ENCODE peak calls at places on chromosomes 12 and 14, in four cellular contexts. O is HCT116, A is cardiac muscle cell, N is tibial nerve. Q is an unnamed sample.

GRCh38 chr12:47079894-47080724 is at the start of gene AMIGO2:
- DNase-seq in A (peak; percentile 79), N (peak; percentile 14), O (no peak), Q (peak; percentile 79)

GRCh38 chr14:56797003-56797568 is 13.2 kb downstream of the OTX2 start:
- DNase-seq in O (no peak), A (no peak), N (no peak), Q (no peak)

GRCh38 chr12:31297572-31298509 is 28.1 kb downstream of the SINHCAF start:
- DNase-seq in N (no peak), O (no peak), A (no peak), Q (no peak)

GRCh38 chr12:25364529-25365339 is 114.0 kb upstream of the KRAS start:
- DNase-seq in N (no peak), A (no peak), O (no peak), Q (no peak)

GRCh38 chr12:562634-563033 is 100.6 kb downstream of the NINJ2 start:
- DNase-seq in A (no peak), N (no peak), O (no peak), Q (no peak)

GRCh38 chr14:64293976-64294671 is at the start of gene ESR2:
- DNase-seq in O (no peak), N (no peak), A (peak; percentile 59), Q (no peak)

GRCh38 chr14:77088645-77089044 is 9.4 kb upstream of the CIPC start:
- DNase-seq in N (no peak), A (no peak), O (no peak), Q (no peak)

GRCh38 chr12:111503116-111503515 is 96.0 kb downstream of the ATXN2 start:
- DNase-seq in N (no peak), O (no peak), A (no peak), Q (no peak)

GRCh38 chr12:87848248-87848868 is 180.8 kb downstream of the C12orf50 start:
- DNase-seq in N (no peak), O (peak; percentile 54), A (peak; percentile 88), Q (no peak)

GRCh38 chr12:24596768-24597388 is 352.0 kb downstream of the BCAT1 start:
- DNase-seq in N (no peak), A (peak; percentile 69), O (no peak), Q (no peak)

GRCh38 chr12:74903522-74903921 is 306.1 kb downstream of the KCNC2 start:
- DNase-seq in N (no peak), O (peak; percentile 13), A (no peak), Q (no peak)

GRCh38 chr14:52790011-52790755 is 1.2 kb downstream of the GNPNAT1 start:
- DNase-seq in O (no peak), N (no peak), A (no peak), Q (no peak)

GRCh38 chr12:102429755-102430154 is 50.6 kb downstream of the IGF1 start:
- DNase-seq in N (no peak), A (no peak), O (no peak), Q (no peak)

GRCh38 chr12:113072136-113072535 is 15.6 kb downstream of the DTX1 start:
- DNase-seq in O (no peak), A (no peak), N (no peak), Q (no peak)

GRCh38 chr12:52634266-52635056 is 16.1 kb upstream of the KRT73 start:
- DNase-seq in O (no peak), N (no peak), A (no peak), Q (no peak)

GRCh38 chr14:59103396-59103795 is 85.1 kb upstream of the DAAM1 start:
- DNase-seq in A (peak; percentile 21), N (no peak), O (no peak), Q (no peak)

GRCh38 chr12:70644836-70645235 is 7.6 kb upstream of the PTPRB start:
- DNase-seq in N (no peak), A (no peak), O (no peak), Q (no peak)

GRCh38 chr12:99670635-99671034 is 23.1 kb downstream of the GARIN6 start:
- DNase-seq in O (no peak), A (no peak), N (no peak), Q (no peak)

GRCh38 chr12:132256646-132257045 is 72.7 kb downstream of the GALNT9 start:
- DNase-seq in O (no peak), A (no peak), N (no peak), Q (no peak)
- H3K27ac ChIP-seq in O (no peak overlapping the region), A (no peak overlapping the region), N (no peak overlapping the region), Q (no peak overlapping the region)

DNA sequence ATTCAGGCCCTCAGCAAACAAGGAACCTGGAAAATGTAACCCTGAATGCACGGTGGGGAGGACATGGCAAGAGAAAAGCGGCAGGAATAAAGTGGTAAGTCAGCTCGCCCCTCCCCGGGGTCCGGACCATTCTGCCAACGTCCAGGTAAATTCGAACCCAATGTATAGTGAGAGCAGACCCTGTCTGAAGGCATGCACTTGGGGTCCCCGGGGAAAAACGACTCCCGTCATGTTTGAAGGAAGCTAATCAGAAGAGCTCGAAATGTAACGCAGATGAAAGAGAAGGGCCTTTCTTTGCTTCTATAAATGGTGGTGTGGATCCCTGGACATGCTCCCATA is 193 bp downstream of the ACACB start:
- DNase-seq in O (no peak), A (no peak), N (no peak), Q (no peak)
- H3K27ac ChIP-seq in O (no peak overlapping the region), A (peak overlapping the region; percentile 97), N (peak overlapping the region; percentile 77), Q (no peak overlapping the region)

GRCh38 chr12:14153803-14154202 is 172.4 kb upstream of the GRIN2B start:
- DNase-seq in A (no peak), N (no peak), O (no peak), Q (no peak)
- H3K27ac ChIP-seq in A (no peak overlapping the region), N (no peak overlapping the region), O (no peak overlapping the region), Q (no peak overlapping the region)

DNA sequence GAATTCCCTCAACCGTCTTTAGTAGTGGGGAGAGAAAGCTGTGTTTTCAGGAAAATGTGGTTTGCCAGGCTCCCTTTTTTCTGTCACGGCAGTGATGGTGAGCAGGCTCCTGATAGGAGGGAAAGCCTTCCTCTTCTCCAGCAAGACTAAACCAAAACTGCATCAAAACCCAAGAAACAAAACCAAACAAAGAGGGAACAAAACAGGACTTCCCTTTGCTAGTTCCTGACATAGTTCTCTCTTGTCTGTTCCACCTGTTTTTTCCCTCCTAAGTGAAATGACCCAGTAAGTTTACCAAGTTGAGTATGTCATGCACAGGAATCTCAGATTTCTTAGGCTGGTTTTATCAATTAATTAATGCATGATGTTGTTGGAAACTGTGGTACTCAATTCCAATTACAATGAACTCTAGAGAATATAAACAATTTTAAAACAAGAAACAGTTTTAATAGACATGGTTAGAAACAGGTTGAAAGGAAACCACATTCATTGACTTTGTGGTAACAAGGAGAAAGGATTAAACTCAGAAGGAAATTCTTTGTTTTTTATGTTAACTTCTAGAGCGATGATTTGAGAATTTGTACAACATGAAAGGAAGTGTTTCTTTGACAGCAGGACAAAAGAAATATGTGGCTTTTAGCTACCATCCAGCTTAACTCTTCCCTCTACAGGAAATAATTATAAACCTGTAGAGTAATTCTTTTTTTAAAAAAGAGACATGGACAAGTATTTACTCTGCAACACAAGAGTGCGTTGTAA is 23.0 kb upstream of the CSRP2 start:
- DNase-seq in A (no peak), N (no peak), O (no peak), Q (no peak)
- H3K27ac ChIP-seq in A (no peak overlapping the region), N (no peak overlapping the region), O (no peak overlapping the region), Q (no peak overlapping the region)

DNA sequence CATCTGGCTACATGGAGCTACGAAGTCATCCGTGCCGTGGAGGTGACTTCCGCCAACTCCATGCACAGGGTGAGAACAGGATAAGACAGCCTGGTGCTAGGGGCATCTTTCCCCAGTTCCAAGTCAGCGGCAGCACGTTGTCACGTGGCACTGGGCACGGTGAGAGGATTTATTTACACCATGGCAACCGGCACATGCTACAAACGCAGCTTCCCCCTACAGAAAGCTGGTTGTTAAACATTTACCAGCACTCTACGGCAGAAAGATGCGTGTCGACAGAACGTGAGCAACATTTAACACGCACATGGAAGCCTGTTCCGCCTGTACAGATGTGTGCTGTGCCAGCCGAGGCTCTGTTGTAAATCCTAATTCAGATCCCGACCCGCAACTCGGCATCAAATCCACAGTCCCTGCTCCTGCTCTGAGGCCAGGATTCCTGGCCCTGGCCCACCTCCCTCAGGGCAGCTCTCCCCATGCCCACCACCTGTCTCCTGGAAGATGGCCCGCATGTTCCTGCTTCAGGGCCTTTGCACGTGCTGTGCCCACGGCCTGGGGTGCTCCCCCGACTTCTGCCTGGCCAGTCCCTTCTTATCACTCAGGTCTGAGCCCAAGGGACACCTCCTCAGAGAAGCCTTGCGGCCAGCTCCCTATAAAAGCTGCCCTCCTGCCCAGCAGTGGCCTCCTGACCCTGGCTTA is 114.1 kb downstream of the RFLNA start:
- DNase-seq in O (no peak), A (no peak), N (no peak), Q (no peak)
- H3K27ac ChIP-seq in O (no peak overlapping the region), A (peak overlapping the region; percentile 89), N (no peak overlapping the region), Q (no peak overlapping the region)

GRCh38 chr12:106093246-106093645 is 45.5 kb downstream of the NUAK1 start:
- DNase-seq in O (no peak), A (no peak), N (no peak), Q (no peak)

GRCh38 chr12:106091421-106091820 is 47.3 kb downstream of the NUAK1 start:
- DNase-seq in A (no peak), O (no peak), N (no peak), Q (no peak)

GRCh38 chr12:106097011-106097410 is 41.7 kb downstream of the NUAK1 start:
- DNase-seq in O (no peak), N (no peak), A (no peak), Q (no peak)

GRCh38 chr12:106096376-106096775 is 42.4 kb downstream of the NUAK1 start:
- DNase-seq in O (no peak), A (no peak), N (no peak), Q (peak; percentile 87)

GRCh38 chr12:106094304-106094703 is 44.5 kb downstream of the NUAK1 start:
- DNase-seq in N (no peak), A (no peak), O (no peak), Q (no peak)
- H3K27ac ChIP-seq in N (no peak overlapping the region), A (no peak overlapping the region), O (no peak overlapping the region), Q (peak overlapping the region; percentile 86)

DNA sequence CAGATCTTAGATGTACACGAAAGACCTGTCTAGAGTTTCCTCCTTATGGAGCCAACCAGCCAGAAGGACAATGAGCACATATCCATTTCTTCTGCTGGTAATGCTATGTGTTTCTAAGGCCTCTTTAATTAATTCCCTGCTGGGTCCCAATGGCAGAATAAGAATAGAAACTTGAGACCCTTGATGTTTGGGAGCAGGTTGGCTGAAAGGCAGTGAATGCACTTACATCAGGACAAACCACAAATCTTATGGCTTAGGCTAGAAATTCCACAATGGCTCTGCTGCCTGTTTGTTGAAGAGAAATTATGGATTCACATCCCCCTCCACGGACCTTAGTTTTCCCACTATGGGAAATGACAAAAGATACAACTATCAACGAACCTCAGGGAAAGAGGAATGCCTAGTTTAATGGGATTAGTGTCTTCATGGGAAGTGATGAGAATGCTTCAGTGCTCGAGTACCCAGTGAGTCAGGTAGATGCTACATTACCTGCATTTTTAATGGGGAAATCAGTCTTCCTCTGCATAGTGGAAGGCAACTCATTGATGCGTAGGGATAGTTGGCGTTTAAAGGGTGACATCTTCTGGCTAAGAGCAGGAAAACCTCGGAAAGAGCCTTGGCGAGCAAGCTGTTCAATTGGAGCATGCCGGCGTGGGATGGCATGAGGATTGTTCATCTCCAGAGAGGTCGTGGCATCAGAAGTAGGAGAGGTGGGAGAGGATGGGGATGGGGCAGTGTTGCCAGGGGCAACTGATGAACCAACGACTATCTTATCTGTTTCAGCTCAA is 46.5 kb downstream of the PAPLN start:
- DNase-seq in O (no peak), A (peak; percentile 52), N (no peak), Q (no peak)
- H3K27ac ChIP-seq in O (no peak overlapping the region), A (no peak overlapping the region), N (no peak overlapping the region), Q (no peak overlapping the region)